ENCODE peak calls at places on chromosomes 16 and 17, in four cellular contexts. O is SHP77, E is Caco-2, N is NCI-H1105. Y is an unnamed sample.

GRCh38 chr16:78563905-78564304 is 464.5 kb downstream of the WWOX start:
- DNase-seq in O (peak), E (no peak), N (peak), Y (no peak)

GRCh38 chr17:77427471-77427991 is 286.8 kb downstream of the SEC14L1 start:
- DNase-seq in O (no peak), E (no peak), N (no peak), Y (no peak)

GRCh38 chr17:6506679-6507231 is 49.6 kb downstream of the PITPNM3 start:
- DNase-seq in O (no peak), E (no peak), N (no peak), Y (no peak)

GRCh38 chr16:88681709-88682451 is 4.4 kb downstream of the SNAI3 start:
- DNase-seq in O (no peak), E (no peak), N (no peak), Y (no peak)

GRCh38 chr17:62321451-62321850 is 58.9 kb upstream of the EFCAB3 start:
- DNase-seq in O (no peak), E (no peak), N (no peak), Y (no peak)

GRCh38 chr17:2954898-2955445 is 108.4 kb downstream of the OR1D5 start:
- DNase-seq in O (no peak), E (peak), N (no peak), Y (peak)

GRCh38 chr17:32971171-32971570 is 20.5 kb upstream of the SPACA3 start:
- DNase-seq in O (no peak), E (no peak), N (no peak), Y (no peak)

GRCh38 chr16:81190667-81191066 is 47.8 kb upstream of the BCO1 start:
- DNase-seq in O (no peak), E (peak), N (no peak), Y (no peak)

GRCh38 chr17:52477824-52478614 is 319.5 kb upstream of the CA10 start:
- DNase-seq in O (no peak), E (no peak), N (no peak), Y (no peak)

GRCh38 chr16:4085405-4085970 is 30.8 kb downstream of the ADCY9 start:
- DNase-seq in O (no peak), E (peak), N (no peak), Y (no peak)

GRCh38 chr17:19805006-19805405 is 56.9 kb upstream of the ALDH3A1 start:
- DNase-seq in O (no peak), E (no peak), N (no peak), Y (no peak)

GRCh38 chr17:38742431-38743308 is 5.5 kb downstream of the PCGF2 start:
- DNase-seq in O (peak), E (no peak), N (peak), Y (no peak)

GRCh38 chr16:57178793-57179212 is 7.0 kb downstream of the PSME3IP1 start:
- DNase-seq in O (no peak), E (peak), N (no peak), Y (no peak)

GRCh38 chr16:54750249-54750648 is 180.4 kb upstream of the IRX5 start:
- DNase-seq in O (no peak), E (no peak), N (no peak), Y (no peak)

GRCh38 chr17:4004517-4005295 is 40.5 kb upstream of the ATP2A3 start:
- DNase-seq in O (peak), E (peak), N (no peak), Y (peak)

GRCh38 chr16:54174750-54175149 is 111.8 kb downstream of the IRX3 start:
- DNase-seq in O (no peak), E (no peak), N (no peak), Y (no peak)

GRCh38 chr16:14135704-14136103 is 64.6 kb downstream of the MRTFB start:
- DNase-seq in O (no peak), E (no peak), N (no peak), Y (no peak)

GRCh38 chr17:79926308-79927135 is 87.3 kb upstream of the CBX4 start:
- DNase-seq in O (no peak), E (peak), N (no peak), Y (peak)

GRCh38 chr17:68029512-68030215 is 5.9 kb upstream of the KPNA2 start:
- DNase-seq in O (peak), E (no peak), N (no peak), Y (peak)

GRCh38 chr17:62963296-62963695 is 2.7 kb upstream of the TANC2 start:
- DNase-seq in O (no peak), E (no peak), N (no peak), Y (no peak)

GRCh38 chr17:74807925-74808324 is 31.8 kb upstream of the NAT9 start:
- DNase-seq in O (peak), E (no peak), N (peak), Y (no peak)